ENCODE peak calls at places on chromosomes 7 and 10, in six cellular contexts. One of them, this sample, is unnamed.

GRCh38 chr10:12777840-12778585 is 223.5 kb downstream of the CCDC3 start:
- DNase-seq in MM.1S: no peak
- DNase-seq in ascending aorta: no peak
- DNase-seq in mucosa of descending colon: no peak
- DNase-seq in endothelial cell: no peak
- DNase-seq in upper lobe of right lung: no peak
- DNase-seq in this sample: no peak

GRCh38 chr10:6423004-6423403 is 157.1 kb downstream of the PRKCQ start:
- DNase-seq in MM.1S: no peak
- DNase-seq in ascending aorta: no peak
- DNase-seq in mucosa of descending colon: no peak
- DNase-seq in endothelial cell: no peak
- DNase-seq in upper lobe of right lung: no peak
- DNase-seq in this sample: no peak

GRCh38 chr7:127918130-127918529 is 113.1 kb downstream of the LRRC4 start:
- DNase-seq in MM.1S: no peak
- DNase-seq in ascending aorta: no peak
- DNase-seq in mucosa of descending colon: no peak
- DNase-seq in endothelial cell: no peak
- DNase-seq in upper lobe of right lung: no peak
- DNase-seq in this sample: no peak

GRCh38 chr7:14900051-14900450 is 2.5 kb downstream of the DGKB start:
- DNase-seq in MM.1S: no peak
- DNase-seq in ascending aorta: no peak
- DNase-seq in mucosa of descending colon: no peak
- DNase-seq in endothelial cell: no peak
- DNase-seq in upper lobe of right lung: no peak
- DNase-seq in this sample: no peak

GRCh38 chr7:132941433-132941832 is 140.5 kb downstream of the CHCHD3 start:
- DNase-seq in MM.1S: no peak
- DNase-seq in ascending aorta: no peak
- DNase-seq in mucosa of descending colon: no peak
- DNase-seq in endothelial cell: no peak
- DNase-seq in upper lobe of right lung: no peak
- DNase-seq in this sample: no peak

GRCh38 chr7:78770422-78771410 is 682.8 kb downstream of the MAGI2 start:
- DNase-seq in MM.1S: peak
- DNase-seq in ascending aorta: no peak
- DNase-seq in mucosa of descending colon: no peak
- DNase-seq in endothelial cell: no peak
- DNase-seq in upper lobe of right lung: no peak
- DNase-seq in this sample: no peak

GRCh38 chr10:69883256-69883655 is 81.5 kb downstream of the COL13A1 start:
- DNase-seq in MM.1S: no peak
- DNase-seq in ascending aorta: no peak
- DNase-seq in mucosa of descending colon: no peak
- DNase-seq in endothelial cell: no peak
- DNase-seq in upper lobe of right lung: no peak
- DNase-seq in this sample: no peak

GRCh38 chr10:36437367-36437766 is 688.0 kb upstream of the ANKRD30A start:
- DNase-seq in MM.1S: no peak
- DNase-seq in ascending aorta: no peak
- DNase-seq in mucosa of descending colon: no peak
- DNase-seq in endothelial cell: no peak
- DNase-seq in upper lobe of right lung: no peak
- DNase-seq in this sample: no peak

GRCh38 chr7:3559178-3559765 is 258.2 kb downstream of the SDK1 start:
- DNase-seq in MM.1S: no peak
- DNase-seq in ascending aorta: no peak
- DNase-seq in mucosa of descending colon: no peak
- DNase-seq in endothelial cell: no peak
- DNase-seq in upper lobe of right lung: no peak
- DNase-seq in this sample: no peak

GRCh38 chr10:128466831-128467371 is 340.7 kb upstream of the MKI67 start:
- DNase-seq in MM.1S: no peak
- DNase-seq in ascending aorta: no peak
- DNase-seq in mucosa of descending colon: no peak
- DNase-seq in endothelial cell: no peak
- DNase-seq in upper lobe of right lung: no peak
- DNase-seq in this sample: no peak

GRCh38 chr7:121484089-121484763 is 88.1 kb upstream of the FAM3C start:
- DNase-seq in MM.1S: no peak
- DNase-seq in ascending aorta: no peak
- DNase-seq in mucosa of descending colon: no peak
- DNase-seq in endothelial cell: no peak
- DNase-seq in upper lobe of right lung: no peak
- DNase-seq in this sample: no peak

GRCh38 chr10:50988792-50989191 is 85.5 kb upstream of the PRKG1 start:
- DNase-seq in MM.1S: peak
- DNase-seq in ascending aorta: no peak
- DNase-seq in mucosa of descending colon: no peak
- DNase-seq in endothelial cell: no peak
- DNase-seq in upper lobe of right lung: no peak
- DNase-seq in this sample: no peak

GRCh38 chr10:132142396-132143161 is 44.2 kb upstream of the DPYSL4 start:
- DNase-seq in MM.1S: no peak
- DNase-seq in ascending aorta: no peak
- DNase-seq in mucosa of descending colon: peak
- DNase-seq in endothelial cell: peak
- DNase-seq in upper lobe of right lung: peak
- DNase-seq in this sample: peak

GRCh38 chr10:129694633-129695356 is 227.8 kb downstream of the MGMT start:
- DNase-seq in MM.1S: no peak
- DNase-seq in ascending aorta: no peak
- DNase-seq in mucosa of descending colon: no peak
- DNase-seq in endothelial cell: no peak
- DNase-seq in upper lobe of right lung: no peak
- DNase-seq in this sample: no peak

GRCh38 chr7:63067897-63068585 is 930.6 kb upstream of the ZNF722 start:
- DNase-seq in MM.1S: peak
- DNase-seq in ascending aorta: no peak
- DNase-seq in mucosa of descending colon: no peak
- DNase-seq in endothelial cell: no peak
- DNase-seq in upper lobe of right lung: peak
- DNase-seq in this sample: no peak

GRCh38 chr10:130179640-130180039 is 43.4 kb downstream of the GLRX3 start:
- DNase-seq in MM.1S: peak
- DNase-seq in ascending aorta: no peak
- DNase-seq in mucosa of descending colon: no peak
- DNase-seq in endothelial cell: peak
- DNase-seq in upper lobe of right lung: no peak
- DNase-seq in this sample: no peak

GRCh38 chr10:55397777-55398176 is 596.7 kb upstream of the PCDH15 start:
- DNase-seq in MM.1S: no peak
- DNase-seq in ascending aorta: no peak
- DNase-seq in mucosa of descending colon: peak
- DNase-seq in endothelial cell: no peak
- DNase-seq in upper lobe of right lung: no peak
- DNase-seq in this sample: no peak

GRCh38 chr7:91347288-91347687 is 83.1 kb downstream of the FZD1 start:
- DNase-seq in MM.1S: no peak
- DNase-seq in ascending aorta: no peak
- DNase-seq in mucosa of descending colon: no peak
- DNase-seq in endothelial cell: no peak
- DNase-seq in upper lobe of right lung: no peak
- DNase-seq in this sample: no peak

GRCh38 chr7:156560075-156560474 is 80.5 kb upstream of the RNF32 start:
- DNase-seq in MM.1S: no peak
- DNase-seq in ascending aorta: no peak
- DNase-seq in mucosa of descending colon: no peak
- DNase-seq in endothelial cell: peak
- DNase-seq in upper lobe of right lung: no peak
- DNase-seq in this sample: no peak

GRCh38 chr7:30246392-30246791 is 38.0 kb upstream of the ZNRF2 start:
- DNase-seq in MM.1S: no peak
- DNase-seq in ascending aorta: no peak
- DNase-seq in mucosa of descending colon: no peak
- DNase-seq in endothelial cell: no peak
- DNase-seq in upper lobe of right lung: no peak
- DNase-seq in this sample: no peak

DNA sequence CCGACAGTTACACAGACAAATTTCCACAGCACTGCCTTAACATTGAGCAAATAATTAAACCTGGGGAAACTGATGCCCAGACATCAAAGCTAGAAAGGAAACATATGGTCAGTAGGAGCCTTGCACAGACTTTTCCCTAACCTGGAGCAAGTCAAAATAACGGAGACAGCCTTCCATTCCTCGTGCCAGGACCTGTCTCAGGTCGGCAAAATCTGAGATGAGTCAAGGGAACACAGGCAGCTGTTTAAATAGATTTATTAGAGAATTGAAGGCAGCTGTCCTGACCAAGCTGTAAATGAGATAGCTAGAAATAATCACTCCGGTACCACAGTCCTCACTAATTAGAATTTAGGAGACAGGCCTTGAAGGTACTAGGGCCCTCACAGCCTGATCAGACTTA is 81.2 kb downstream of the RAMP3 start:
- DNase-seq in MM.1S: no peak
- DNase-seq in ascending aorta: no peak
- DNase-seq in mucosa of descending colon: no peak
- DNase-seq in endothelial cell: no peak
- DNase-seq in upper lobe of right lung: no peak
- DNase-seq in this sample: no peak
- TF ChIP-seq CTCF in MM.1S: no peak
- TF ChIP-seq CTCF in ascending aorta: no peak
- TF ChIP-seq CTCF in mucosa of descending colon: no peak
- TF ChIP-seq CTCF in endothelial cell: no peak
- TF ChIP-seq CTCF in upper lobe of right lung: no peak
- TF ChIP-seq CTCF in this sample: no peak

GRCh38 chr7:111074071-111074771 is 16.7 kb upstream of the LRRN3 start:
- DNase-seq in MM.1S: no peak
- DNase-seq in ascending aorta: no peak
- DNase-seq in mucosa of descending colon: no peak
- DNase-seq in endothelial cell: no peak
- DNase-seq in upper lobe of right lung: no peak
- DNase-seq in this sample: no peak
- TF ChIP-seq CTCF in MM.1S: no peak
- TF ChIP-seq CTCF in ascending aorta: no peak
- TF ChIP-seq CTCF in mucosa of descending colon: no peak
- TF ChIP-seq CTCF in endothelial cell: no peak
- TF ChIP-seq CTCF in upper lobe of right lung: no peak
- TF ChIP-seq CTCF in this sample: no peak

GRCh38 chr10:98424308-98425254 is 9.6 kb upstream of the PYROXD2 start:
- DNase-seq in MM.1S: no peak
- DNase-seq in ascending aorta: no peak
- DNase-seq in mucosa of descending colon: no peak
- DNase-seq in endothelial cell: no peak
- DNase-seq in upper lobe of right lung: no peak
- DNase-seq in this sample: no peak

GRCh38 chr10:98427011-98427515 is 12.1 kb upstream of the PYROXD2 start:
- DNase-seq in MM.1S: no peak
- DNase-seq in ascending aorta: no peak
- DNase-seq in mucosa of descending colon: no peak
- DNase-seq in endothelial cell: no peak
- DNase-seq in upper lobe of right lung: no peak
- DNase-seq in this sample: no peak

GRCh38 chr10:98423691-98424120 is 8.7 kb upstream of the PYROXD2 start:
- DNase-seq in MM.1S: peak
- DNase-seq in ascending aorta: no peak
- DNase-seq in mucosa of descending colon: no peak
- DNase-seq in endothelial cell: peak
- DNase-seq in upper lobe of right lung: no peak
- DNase-seq in this sample: no peak

GRCh38 chr10:98422182-98422581 is 7.2 kb upstream of the PYROXD2 start:
- DNase-seq in MM.1S: no peak
- DNase-seq in ascending aorta: no peak
- DNase-seq in mucosa of descending colon: no peak
- DNase-seq in endothelial cell: no peak
- DNase-seq in upper lobe of right lung: no peak
- DNase-seq in this sample: no peak

DNA sequence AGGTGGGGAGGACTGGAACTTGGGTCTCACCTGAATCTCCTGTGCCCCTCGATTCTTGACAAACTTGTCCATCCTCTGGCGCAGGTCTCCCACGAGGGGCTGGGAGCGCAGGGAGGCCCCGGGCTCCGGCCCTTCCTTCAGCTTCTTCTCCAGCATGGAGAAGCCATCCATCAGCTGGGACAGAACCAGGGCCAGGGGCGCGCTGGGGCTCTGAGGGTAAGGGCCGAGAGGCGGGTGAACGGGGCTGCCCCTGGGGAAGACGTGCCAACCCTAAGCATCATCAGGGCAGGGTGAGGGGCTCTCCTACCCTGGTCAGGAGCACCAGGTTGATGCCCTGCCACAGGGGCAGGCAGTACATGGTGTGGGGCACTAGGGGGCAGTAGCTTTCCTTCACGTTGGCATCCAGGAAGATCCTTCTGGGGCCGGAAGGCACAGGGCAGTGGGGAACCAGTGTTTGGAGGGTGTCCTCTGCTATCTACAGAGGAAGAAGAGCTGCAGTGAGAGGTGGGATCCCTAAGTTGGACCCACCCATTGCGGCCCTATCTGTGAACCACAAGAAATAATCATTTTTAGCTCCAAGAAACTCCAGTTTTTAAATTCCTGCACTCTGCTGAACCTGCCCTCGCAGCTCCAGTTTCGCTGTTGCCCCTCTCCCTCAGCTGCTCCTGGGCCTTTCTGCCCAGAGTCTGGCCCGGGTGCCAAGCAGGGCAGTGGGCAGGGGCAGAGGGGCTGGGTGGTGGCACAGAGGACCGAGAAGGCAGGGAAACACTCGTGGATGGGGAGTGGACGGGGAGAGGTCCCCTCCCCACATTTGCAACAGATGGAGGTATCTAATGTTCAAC is 10.8 kb upstream of the PYROXD2 start:
- DNase-seq in MM.1S: peak
- DNase-seq in ascending aorta: no peak
- DNase-seq in mucosa of descending colon: peak
- DNase-seq in endothelial cell: peak
- DNase-seq in upper lobe of right lung: peak
- DNase-seq in this sample: no peak
- TF ChIP-seq CTCF in MM.1S: peak
- TF ChIP-seq CTCF in ascending aorta: peak
- TF ChIP-seq CTCF in mucosa of descending colon: peak
- TF ChIP-seq CTCF in endothelial cell: peak
- TF ChIP-seq CTCF in upper lobe of right lung: peak
- TF ChIP-seq CTCF in this sample: peak

DNA sequence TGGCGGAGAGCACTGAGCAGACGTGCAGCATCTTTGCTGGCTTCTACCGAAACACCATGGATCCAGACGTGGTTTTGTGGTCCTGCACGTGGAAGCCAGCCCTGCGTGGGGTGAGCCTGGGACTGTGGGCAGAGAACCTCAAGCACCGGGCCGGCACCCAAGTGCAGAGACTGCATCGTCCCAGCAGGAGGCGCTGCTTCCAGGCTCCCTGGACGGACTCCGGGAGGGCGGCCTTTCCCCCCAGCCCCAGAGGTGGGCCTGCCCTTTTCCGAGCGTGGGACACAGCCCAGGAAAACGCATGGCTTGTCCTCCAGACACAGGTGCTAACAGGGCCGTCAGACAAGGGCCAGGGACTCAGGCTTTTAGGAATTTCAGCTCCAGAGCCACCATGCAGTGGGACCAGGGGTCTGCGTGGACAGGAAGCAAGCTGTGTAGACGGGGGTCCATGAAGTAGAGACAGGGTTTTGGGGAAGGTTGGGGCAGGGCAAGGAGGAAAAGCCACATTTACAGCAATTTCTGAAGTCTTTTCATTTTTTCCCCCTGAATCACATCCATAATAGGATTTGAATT is 303.9 kb downstream of the WDR37 start:
- DNase-seq in MM.1S: no peak
- DNase-seq in ascending aorta: no peak
- DNase-seq in mucosa of descending colon: no peak
- DNase-seq in endothelial cell: peak
- DNase-seq in upper lobe of right lung: peak
- DNase-seq in this sample: no peak
- TF ChIP-seq CTCF in MM.1S: peak
- TF ChIP-seq CTCF in ascending aorta: no peak
- TF ChIP-seq CTCF in mucosa of descending colon: no peak
- TF ChIP-seq CTCF in endothelial cell: peak
- TF ChIP-seq CTCF in upper lobe of right lung: no peak
- TF ChIP-seq CTCF in this sample: no peak

This sample was measured in natural killer cell.